ENCODE peak calls at places on chromosomes 12 and 14, in nine cellular contexts. L is H4; Y is Right ventricle myocardium superior; J is activated CD4-positive, alpha-beta memory T cell treated with anti-CD3 and anti-CD28 coated beads, Interleukin-2, amount 10 ng/mL, durations not matched to agents 7 days and 5 days; E is HFFc6; B is iris pigment epithelial cell; N is lung; R is left kidney; V is iPS-NIHi11. U is an unnamed sample.

GRCh38 chr14:83473846-83474245 is 1940.2 kb upstream of the SEL1L start:
- DNase-seq in E (no peak), Y (no peak), V (no peak), N (no peak), B (peak), R (peak), J (no peak), L (no peak), U (no peak)

GRCh38 chr14:102969060-102969791 is 46.8 kb downstream of the AMN start:
- DNase-seq in B (no peak), R (no peak), L (no peak), V (no peak), E (no peak), N (no peak), J (no peak), Y (no peak), U (no peak)

GRCh38 chr14:99537399-99537798 is 56.2 kb downstream of the CCNK start:
- DNase-seq in L (peak), Y (peak), R (peak), J (no peak), V (peak), E (peak), N (no peak), B (peak), U (no peak)

GRCh38 chr14:89963288-89963978 is 7.7 kb downstream of the TDP1 start:
- DNase-seq in R (no peak), L (no peak), V (no peak), N (peak), B (no peak), Y (no peak), E (no peak), J (no peak), U (no peak)

GRCh38 chr14:79037593-79037992 is 867.4 kb downstream of the NRXN3 start:
- DNase-seq in B (no peak), E (no peak), R (no peak), V (no peak), J (no peak), N (no peak), L (no peak), Y (no peak), U (peak)

GRCh38 chr12:98741229-98741614 is 96.1 kb downstream of the APAF1 start:
- DNase-seq in J (peak), L (no peak), B (no peak), E (no peak), V (no peak), R (no peak), Y (no peak), N (no peak), U (no peak)

GRCh38 chr14:26281280-26281998 is 316.4 kb downstream of the NOVA1 start:
- DNase-seq in E (peak), J (no peak), V (peak), Y (no peak), L (peak), B (peak), R (no peak), N (no peak), U (peak)

GRCh38 chr14:61653507-61653906 is 41.8 kb upstream of the HIF1A start:
- DNase-seq in B (peak), Y (no peak), L (peak), J (no peak), E (peak), N (no peak), R (no peak), V (no peak), U (peak)

GRCh38 chr14:36510078-36510799 is 9.8 kb downstream of the NKX2-1 start:
- DNase-seq in R (peak), V (no peak), B (no peak), Y (no peak), E (no peak), J (no peak), N (peak), L (no peak), U (no peak)

GRCh38 chr14:27553820-27554219 is 956.0 kb upstream of the NOVA1 start:
- DNase-seq in N (no peak), R (peak), E (no peak), L (peak), J (no peak), B (no peak), Y (no peak), V (no peak), U (peak)

GRCh38 chr12:47808049-47808448 is 11.7 kb downstream of the HDAC7 start:
- DNase-seq in B (peak), E (peak), L (no peak), N (peak), V (no peak), J (peak), R (peak), Y (peak), U (peak)

GRCh38 chr14:105198588-105198987 is 17.5 kb upstream of the NUDT14 start:
- DNase-seq in J (no peak), L (no peak), N (no peak), B (no peak), V (no peak), R (no peak), Y (no peak), E (no peak), U (no peak)

GRCh38 chr12:56086096-56086495 is 6.1 kb downstream of the ERBB3 start:
- DNase-seq in B (no peak), J (no peak), N (peak), R (no peak), L (no peak), V (peak), E (no peak), Y (no peak), U (peak)

GRCh38 chr14:97058071-97058470 is 260.9 kb downstream of the VRK1 start:
- DNase-seq in E (no peak), Y (no peak), N (no peak), J (no peak), V (no peak), B (no peak), R (no peak), L (no peak), U (no peak)

GRCh38 chr14:52351191-52351560 is 37.1 kb downstream of the PTGER2 start:
- DNase-seq in E (peak), N (no peak), L (peak), R (peak), J (no peak), B (peak), Y (no peak), V (no peak), U (no peak)